ENCODE peak calls at places on chromosome 3, in five cellular contexts. V is H9, N is astrocyte, U is H1, H is Karpas-422. J is an unnamed sample.

GRCh38 chr3:188972313-188972712 is 199.5 kb upstream of the TPRG1 start:
- DNase-seq in V (no peak), N (no peak), U (no peak), H (no peak), J (no peak)

GRCh38 chr3:55481067-55481917 is 5.8 kb downstream of the WNT5A start:
- DNase-seq in V (peak), N (peak), U (no peak), H (no peak), J (no peak)

GRCh38 chr3:175664911-175665310 is 805.8 kb downstream of the NAALADL2 start:
- DNase-seq in V (no peak), N (no peak), U (no peak), H (no peak), J (no peak)

GRCh38 chr3:136463170-136463569 is 213.0 kb downstream of the PCCB start:
- DNase-seq in V (no peak), N (no peak), U (no peak), H (no peak), J (no peak)

GRCh38 chr3:85081191-85081895 is 122.6 kb downstream of the CADM2 start:
- DNase-seq in V (no peak), N (peak), U (peak), H (no peak), J (no peak)

GRCh38 chr3:139378587-139378986 is 10.9 kb downstream of the COPB2 start:
- DNase-seq in V (no peak), N (no peak), U (no peak), H (peak), J (no peak)

GRCh38 chr3:77459926-77460325 is 420.0 kb downstream of the ROBO2 start:
- DNase-seq in V (no peak), N (no peak), U (no peak), H (no peak), J (no peak)

GRCh38 chr3:72756900-72757299 is 91.3 kb downstream of the SHQ1 start:
- DNase-seq in V (no peak), N (no peak), U (no peak), H (peak), J (peak)

GRCh38 chr3:178060406-178060805 is 475.8 kb upstream of the KCNMB2 start:
- DNase-seq in V (no peak), N (no peak), U (no peak), H (no peak), J (no peak)

DNA sequence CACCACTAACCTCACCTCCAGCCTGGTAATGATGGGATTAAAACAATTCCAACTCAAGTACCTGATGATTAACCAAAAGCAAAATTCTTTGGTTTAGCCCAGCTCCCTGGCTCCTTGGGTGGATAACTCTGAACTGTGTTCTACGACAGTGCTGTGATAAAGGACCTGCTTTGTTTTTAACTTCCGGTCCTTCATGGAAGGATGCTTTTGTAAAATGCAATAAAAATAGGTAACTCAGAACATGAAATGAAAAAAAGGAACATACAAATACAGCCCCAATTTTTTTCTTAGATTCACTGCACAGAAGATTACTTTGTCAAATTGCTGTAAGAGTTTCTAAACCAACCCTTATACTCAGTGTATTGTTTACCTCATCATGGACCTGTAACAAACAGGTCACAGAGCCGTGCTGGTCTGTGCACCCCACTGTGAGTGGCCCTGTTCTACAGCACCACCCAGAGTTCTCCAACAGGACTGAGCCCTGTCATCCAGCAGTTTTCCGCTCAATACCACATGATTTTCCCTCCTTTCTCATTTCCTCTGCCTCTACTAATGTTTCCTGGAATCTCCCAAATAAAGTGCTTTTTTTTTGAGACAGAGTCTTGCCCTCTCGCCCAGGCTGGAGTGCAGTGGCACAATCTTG is 4.9 kb upstream of the PCYT1A start:
- DNase-seq in V (peak), N (no peak), U (no peak), H (peak), J (peak)
- H3K4me2 ChIP-seq in V (no peak), N (no peak), U (no peak), H (peak), J (peak)

GRCh38 chr3:170154569-170155143 is 26.9 kb downstream of the PHC3 start:
- DNase-seq in V (no peak), N (no peak), U (no peak), H (peak), J (peak)
- H3K4me2 ChIP-seq in V (no peak), N (no peak), U (no peak), H (peak), J (peak)

DNA sequence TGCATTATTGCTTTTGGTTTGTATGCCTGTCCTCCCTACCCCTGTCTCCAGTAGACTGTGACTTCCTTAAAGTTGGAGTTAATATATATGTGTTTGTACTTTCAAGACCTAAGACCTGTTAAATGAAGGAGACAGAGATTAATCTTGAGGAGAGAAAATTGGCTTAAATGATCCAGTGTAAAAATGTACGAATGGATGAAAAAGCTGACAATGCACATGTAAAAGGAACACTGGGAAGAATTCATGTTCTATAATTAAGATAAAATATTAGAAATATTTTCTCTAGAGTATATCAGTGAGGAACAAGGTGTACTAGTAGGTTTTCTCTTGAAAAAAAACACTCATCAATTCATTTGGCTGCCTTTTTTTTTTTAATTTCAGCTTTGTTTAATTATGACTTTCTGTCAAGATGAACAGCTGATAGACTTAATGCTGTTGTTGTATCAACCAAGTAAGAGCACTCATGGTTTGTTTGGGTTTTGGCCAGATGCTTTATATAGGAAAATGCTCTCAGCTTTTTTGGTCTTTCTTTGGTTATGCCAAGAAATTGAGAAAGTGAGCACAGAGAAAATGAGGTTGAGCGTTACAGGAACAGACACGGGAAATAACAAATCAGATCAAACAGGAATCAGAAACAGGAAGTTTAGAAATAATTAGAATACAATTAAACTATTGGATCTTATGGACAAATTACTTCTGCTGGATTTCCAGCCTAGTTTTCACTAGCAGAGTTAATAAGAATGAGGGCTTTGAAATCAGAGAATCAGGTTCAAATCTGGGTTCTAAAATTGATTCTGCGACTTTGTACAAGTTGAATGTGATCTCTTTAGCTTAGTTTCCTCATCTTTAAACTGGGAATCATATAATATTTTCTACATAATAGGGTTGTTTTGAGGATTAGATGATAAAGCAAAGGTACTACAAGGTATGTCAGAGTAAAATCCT is 38.3 kb upstream of the AADAC start:
- DNase-seq in V (no peak), N (no peak), U (no peak), H (no peak), J (no peak)
- H3K4me2 ChIP-seq in V (no peak), N (no peak), U (no peak), H (no peak), J (no peak)

GRCh38 chr3:159929894-159930235 is 58.8 kb upstream of the IL12A start:
- DNase-seq in V (no peak), N (no peak), U (no peak), H (no peak), J (no peak)

GRCh38 chr3:159926573-159926972 is 62.1 kb upstream of the IL12A start:
- DNase-seq in V (no peak), N (no peak), U (no peak), H (no peak), J (no peak)

GRCh38 chr3:159929181-159929893 is 59.3 kb upstream of the IL12A start:
- DNase-seq in V (no peak), N (peak), U (no peak), H (no peak), J (no peak)

GRCh38 chr3:159928692-159929091 is 59.9 kb upstream of the IL12A start:
- DNase-seq in V (no peak), N (peak), U (no peak), H (no peak), J (no peak)

GRCh38 chr3:159928071-159928491 is 60.6 kb upstream of the IL12A start:
- DNase-seq in V (no peak), N (no peak), U (no peak), H (no peak), J (no peak)
- H3K4me2 ChIP-seq in V (no peak), N (peak), U (no peak), H (no peak), J (no peak)

GRCh38 chr3:132872711-132873110 is 150.5 kb upstream of the NPHP3 start:
- DNase-seq in V (no peak), N (no peak), U (no peak), H (no peak), J (no peak)
- H3K4me2 ChIP-seq in V (no peak), N (no peak), U (no peak), H (no peak), J (no peak)

GRCh38 chr3:157078131-157078835 is 81.7 kb downstream of the CCNL1 start:
- DNase-seq in V (peak), N (no peak), U (no peak), H (no peak), J (no peak)

GRCh38 chr3:157075693-157076420 is 84.1 kb downstream of the CCNL1 start:
- DNase-seq in V (no peak), N (no peak), U (no peak), H (no peak), J (no peak)

GRCh38 chr3:157074490-157074889 is 85.5 kb downstream of the CCNL1 start:
- DNase-seq in V (no peak), N (no peak), U (no peak), H (no peak), J (no peak)

GRCh38 chr3:157079677-157080369 is 80.1 kb downstream of the CCNL1 start:
- DNase-seq in V (no peak), N (no peak), U (no peak), H (no peak), J (no peak)

DNA sequence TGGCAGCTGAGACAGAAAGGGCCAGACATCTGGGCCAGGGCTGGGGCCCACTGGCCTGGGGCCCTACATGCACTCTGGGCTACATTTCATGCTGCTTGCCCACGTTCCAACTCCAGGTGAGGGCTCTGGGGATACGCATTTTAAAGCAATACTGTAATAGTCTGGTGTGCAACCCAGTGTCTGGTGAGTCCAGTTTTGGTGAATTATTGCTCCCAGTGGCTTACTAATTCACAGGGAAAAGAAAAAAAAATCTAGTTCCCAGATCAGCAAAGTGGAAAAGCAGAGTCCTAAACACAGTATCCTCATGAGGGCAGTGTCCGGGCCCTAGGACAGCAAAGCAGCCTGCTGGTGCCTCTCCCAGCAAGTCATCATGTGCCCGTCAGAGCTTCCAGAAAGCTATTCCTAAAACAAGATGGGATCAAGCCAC is 82.4 kb downstream of the CCNL1 start:
- DNase-seq in V (peak), N (peak), U (no peak), H (no peak), J (no peak)
- H3K4me2 ChIP-seq in V (no peak), N (no peak), U (no peak), H (no peak), J (no peak)